ENCODE peak calls at places on chromosomes 2 and 18, in four cellular contexts. Z, D, N and A are unnamed samples.
A peak's percentile ranks its signal among the peaks of the same experiment; 100 is the strongest.

GRCh38 chr18:56286775-56287174 is 351.6 kb downstream of the TXNL1 start:
- DNase-seq in Z (no peak), D (peak; percentile 64), N (peak; percentile 73), A (no peak)

GRCh38 chr18:58692420-58693185 is 21.3 kb downstream of the MALT1 start:
- DNase-seq in D (no peak), Z (no peak), N (no peak), A (no peak)

GRCh38 chr2:184178229-184178628 is 420.1 kb upstream of the ZNF804A start:
- DNase-seq in N (no peak), D (no peak), Z (no peak), A (no peak)

GRCh38 chr2:14776216-14776615 is 143.7 kb downstream of the LRATD1 start:
- DNase-seq in D (peak; percentile 39), Z (no peak), N (no peak), A (no peak)

GRCh38 chr18:24835751-24836150 is 375.3 kb downstream of the HRH4 start:
- DNase-seq in N (no peak), D (no peak), Z (no peak), A (no peak)

GRCh38 chr2:15307526-15307925 is 253.6 kb downstream of the NBAS start:
- DNase-seq in D (peak; percentile 13), N (no peak), Z (no peak), A (no peak)

GRCh38 chr2:45856391-45857055 is 205.0 kb downstream of the PRKCE start:
- DNase-seq in Z (no peak), N (peak; percentile 58), D (no peak), A (no peak)

GRCh38 chr2:102488063-102488462 is 15.0 kb downstream of the SLC9A4 start:
- DNase-seq in Z (no peak), D (peak; percentile 95), N (peak; percentile 55), A (peak; percentile 67)

GRCh38 chr2:28754321-28754720 is 2.7 kb downstream of the PPP1CB start:
- DNase-seq in D (peak; percentile 27), Z (no peak), N (peak; percentile 51), A (no peak)

GRCh38 chr2:88099798-88100488 is 27.9 kb downstream of the FABP1 start:
- DNase-seq in D (peak; percentile 26), N (peak; percentile 32), Z (no peak), A (no peak)

GRCh38 chr2:221716434-221717303 is 144.6 kb upstream of the EPHA4 start:
- DNase-seq in N (peak; percentile 68), D (peak; percentile 88), Z (no peak), A (no peak)

GRCh38 chr2:66840321-66841014 is 405.5 kb downstream of the MEIS1 start:
- DNase-seq in N (peak; percentile 90), D (peak; percentile 9), Z (no peak), A (peak; percentile 19)

GRCh38 chr2:66846887-66847286 is 412.0 kb downstream of the MEIS1 start:
- DNase-seq in Z (no peak), N (no peak), D (no peak), A (no peak)

GRCh38 chr2:66843856-66844255 is 408.9 kb downstream of the MEIS1 start:
- DNase-seq in D (no peak), Z (no peak), N (no peak), A (no peak)

GRCh38 chr2:66849128-66849527 is 414.2 kb downstream of the MEIS1 start:
- DNase-seq in N (no peak), D (no peak), Z (no peak), A (no peak)

GRCh38 chr2:66845307-66845706 is 410.4 kb downstream of the MEIS1 start:
- DNase-seq in N (peak; percentile 51), D (no peak), Z (no peak), A (no peak)
- H3K4me3 ChIP-seq in N (no peak overlapping the region), D (no peak overlapping the region), Z (no peak overlapping the region), A (no peak overlapping the region)

DNA sequence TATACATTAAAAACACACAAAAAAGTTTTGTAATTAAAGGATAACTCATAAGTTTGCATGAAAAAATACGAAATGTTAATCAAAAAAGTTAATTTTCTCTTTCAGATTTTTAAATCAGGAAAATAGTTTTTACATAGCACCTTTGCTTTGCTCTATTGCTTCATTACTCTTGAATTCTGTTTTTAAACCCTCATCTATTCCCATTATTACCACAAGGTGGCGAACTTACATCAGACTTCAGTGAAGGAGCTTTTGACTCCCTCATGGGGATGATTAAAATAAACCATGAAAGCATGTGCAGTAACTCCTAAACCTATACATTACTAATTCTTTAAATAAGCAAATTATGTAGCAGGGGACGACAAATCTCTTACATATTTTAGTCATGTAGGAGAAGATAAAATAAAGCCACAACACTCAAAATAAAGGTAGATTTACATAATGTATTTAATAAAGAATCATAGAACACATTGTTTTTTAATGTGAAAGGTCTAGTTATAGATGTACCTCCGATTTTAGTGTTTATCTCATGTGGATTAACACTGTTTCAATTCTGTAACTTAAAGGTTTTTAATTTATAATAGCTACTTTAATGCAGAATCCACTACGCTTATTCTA is 105.2 kb downstream of the NETO1 start:
- DNase-seq in N (peak; percentile 74), Z (no peak), D (peak; percentile 84), A (no peak)
- TF ChIP-seq CTCF in N (peak; percentile 70), Z (peak; percentile 61), D (peak; percentile 83), A (peak; percentile 67)

DNA sequence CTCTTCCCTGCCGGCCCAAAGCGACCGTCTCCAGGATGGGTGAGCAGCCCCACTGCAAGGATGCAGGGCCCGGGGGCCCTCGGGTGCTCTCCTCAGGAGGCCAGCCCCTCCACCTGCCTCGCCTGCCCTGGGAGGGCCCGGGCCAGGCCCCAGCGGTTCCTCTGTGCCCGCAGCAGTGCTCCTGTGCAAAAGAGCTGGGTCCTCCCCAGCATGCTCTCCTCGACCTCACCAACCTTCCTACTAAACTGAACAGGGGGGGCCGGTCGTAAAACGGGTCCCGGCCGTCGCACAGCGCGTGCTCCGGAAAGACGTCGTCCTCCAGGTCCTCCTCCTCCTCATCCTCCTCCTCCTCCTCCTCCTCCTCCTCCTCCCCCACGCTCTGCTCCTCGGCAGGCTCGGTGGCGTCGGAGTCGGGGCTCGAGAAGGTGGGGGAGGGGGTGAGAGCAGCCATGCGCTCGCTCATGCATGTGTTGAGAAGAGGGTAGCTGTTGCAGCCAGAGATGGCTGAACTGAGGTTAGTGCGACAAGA is 62.9 kb downstream of the KIF1A start:
- DNase-seq in Z (no peak), N (no peak), D (no peak), A (no peak)
- H3K4me3 ChIP-seq in Z (no peak overlapping the region), N (no peak overlapping the region), D (no peak overlapping the region), A (no peak overlapping the region)

GRCh38 chr2:233195027-233195426 is 56.4 kb upstream of the ATG16L1 start:
- DNase-seq in N (no peak), Z (no peak), D (no peak), A (no peak)
- TF ChIP-seq CTCF in N (no peak), Z (no peak), D (no peak), A (no peak)

GRCh38 chr2:33136056-33136455 is 189.3 kb downstream of the LTBP1 start:
- DNase-seq in D (peak; percentile 20), N (peak; percentile 66), Z (no peak), A (no peak)
- H3K4me3 ChIP-seq in D (peak overlapping the region; percentile 75), N (peak overlapping the region; percentile 73), Z (peak overlapping the region; percentile 43), A (peak overlapping the region; percentile 47)

DNA sequence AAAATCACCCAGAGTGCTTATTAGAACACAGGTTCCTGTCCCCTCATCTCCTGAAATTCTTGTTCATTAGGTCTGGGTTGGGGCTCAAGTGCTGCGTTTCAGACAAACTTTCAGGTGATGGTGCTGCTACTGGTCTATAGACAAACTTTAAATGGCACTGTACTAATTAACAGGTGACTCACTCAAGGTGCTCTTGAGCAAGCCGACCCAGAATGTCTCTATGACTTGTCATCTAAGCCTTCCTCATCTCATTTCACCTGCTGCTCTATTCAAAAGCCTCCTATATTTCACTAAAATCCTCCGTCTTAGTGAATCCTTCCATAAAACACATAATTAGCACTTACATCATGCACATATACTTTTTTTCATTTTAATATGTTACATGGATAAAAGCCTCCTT is 29.9 kb upstream of the STK39 start:
- DNase-seq in N (no peak), Z (no peak), D (no peak), A (no peak)
- TF ChIP-seq CTCF in N (no peak), Z (no peak), D (no peak), A (no peak)

GRCh38 chr18:77107218-77107815 is 25.3 kb downstream of the MBP start:
- DNase-seq in D (no peak), N (peak; percentile 49), Z (no peak), A (no peak)

GRCh38 chr18:77110400-77110799 is 22.2 kb downstream of the MBP start:
- DNase-seq in Z (no peak), D (no peak), N (no peak), A (no peak)

GRCh38 chr18:77110936-77111335 is 21.6 kb downstream of the MBP start:
- DNase-seq in Z (no peak), N (no peak), D (no peak), A (no peak)

GRCh38 chr18:77108001-77108692 is 24.4 kb downstream of the MBP start:
- DNase-seq in N (peak; percentile 95), Z (no peak), D (no peak), A (peak; percentile 60)

GRCh38 chr18:77108821-77109692 is 23.5 kb downstream of the MBP start:
- DNase-seq in D (no peak), N (no peak), Z (no peak), A (no peak)
- H3K4me3 ChIP-seq in D (no peak overlapping the region), N (no peak overlapping the region), Z (no peak overlapping the region), A (no peak overlapping the region)